ENCODE peak calls at places on chromosome 18, in seven cellular contexts. One of them, this sample, is unnamed.

GRCh38 chr18:22108674-22109073 is 60.7 kb upstream of the GATA6 start:
- DNase-seq in skeletal muscle cell: no peak
- DNase-seq in upper lobe of right lung: no peak
- DNase-seq in MM.1S: no peak
- DNase-seq in mesendoderm: peak
- DNase-seq in foreskin fibroblast: no peak
- DNase-seq in psoas muscle: no peak
- DNase-seq in this sample: no peak

GRCh38 chr18:21678897-21679296 is 25.7 kb downstream of the ABHD3 start:
- DNase-seq in MM.1S: peak
- DNase-seq in mesendoderm: no peak
- DNase-seq in foreskin fibroblast: no peak
- DNase-seq in psoas muscle: no peak
- DNase-seq in upper lobe of right lung: no peak
- DNase-seq in skeletal muscle cell: no peak
- DNase-seq in this sample: no peak

GRCh38 chr18:8367217-8367988 is 241.8 kb upstream of the RAB12 start:
- DNase-seq in upper lobe of right lung: peak
- DNase-seq in mesendoderm: peak
- DNase-seq in foreskin fibroblast: no peak
- DNase-seq in MM.1S: peak
- DNase-seq in psoas muscle: peak
- DNase-seq in skeletal muscle cell: no peak
- DNase-seq in this sample: no peak

GRCh38 chr18:34357944-34358580 is 133.3 kb upstream of the NOL4 start:
- DNase-seq in foreskin fibroblast: no peak
- DNase-seq in mesendoderm: no peak
- DNase-seq in skeletal muscle cell: no peak
- DNase-seq in upper lobe of right lung: no peak
- DNase-seq in MM.1S: no peak
- DNase-seq in psoas muscle: no peak
- DNase-seq in this sample: no peak

GRCh38 chr18:25827961-25828561 is 262.4 kb downstream of the SS18 start:
- DNase-seq in mesendoderm: peak
- DNase-seq in skeletal muscle cell: no peak
- DNase-seq in upper lobe of right lung: no peak
- DNase-seq in MM.1S: no peak
- DNase-seq in foreskin fibroblast: no peak
- DNase-seq in psoas muscle: no peak
- DNase-seq in this sample: no peak

GRCh38 chr18:74608681-74609080 is 11.0 kb downstream of the ZNF407 start:
- DNase-seq in MM.1S: no peak
- DNase-seq in upper lobe of right lung: no peak
- DNase-seq in mesendoderm: no peak
- DNase-seq in skeletal muscle cell: no peak
- DNase-seq in psoas muscle: no peak
- DNase-seq in foreskin fibroblast: peak
- DNase-seq in this sample: no peak

GRCh38 chr18:23131693-23132319 is 3.5 kb upstream of the CABLES1 start:
- DNase-seq in MM.1S: peak
- DNase-seq in foreskin fibroblast: peak
- DNase-seq in skeletal muscle cell: peak
- DNase-seq in upper lobe of right lung: no peak
- DNase-seq in mesendoderm: peak
- DNase-seq in psoas muscle: no peak
- DNase-seq in this sample: peak

GRCh38 chr18:58541789-58542425 is 87.0 kb downstream of the ALPK2 start:
- DNase-seq in MM.1S: peak
- DNase-seq in mesendoderm: peak
- DNase-seq in psoas muscle: no peak
- DNase-seq in foreskin fibroblast: peak
- DNase-seq in upper lobe of right lung: no peak
- DNase-seq in skeletal muscle cell: peak
- DNase-seq in this sample: peak

GRCh38 chr18:7844418-7844817 is 277.3 kb downstream of the PTPRM start:
- DNase-seq in psoas muscle: no peak
- DNase-seq in MM.1S: no peak
- DNase-seq in foreskin fibroblast: no peak
- DNase-seq in skeletal muscle cell: no peak
- DNase-seq in upper lobe of right lung: no peak
- DNase-seq in mesendoderm: no peak
- DNase-seq in this sample: no peak

GRCh38 chr18:43314931-43315330 is 37.6 kb upstream of the SYT4 start:
- DNase-seq in skeletal muscle cell: no peak
- DNase-seq in foreskin fibroblast: no peak
- DNase-seq in upper lobe of right lung: no peak
- DNase-seq in psoas muscle: no peak
- DNase-seq in MM.1S: no peak
- DNase-seq in mesendoderm: peak
- DNase-seq in this sample: no peak

GRCh38 chr18:37778417-37779165 is 213.0 kb upstream of the CELF4 start:
- DNase-seq in psoas muscle: peak
- DNase-seq in skeletal muscle cell: no peak
- DNase-seq in mesendoderm: peak
- DNase-seq in upper lobe of right lung: peak
- DNase-seq in foreskin fibroblast: no peak
- DNase-seq in MM.1S: peak
- DNase-seq in this sample: no peak

GRCh38 chr18:7234061-7234460 is 3.2 kb downstream of the LRRC30 start:
- DNase-seq in upper lobe of right lung: peak
- DNase-seq in mesendoderm: no peak
- DNase-seq in MM.1S: no peak
- DNase-seq in foreskin fibroblast: no peak
- DNase-seq in psoas muscle: peak
- DNase-seq in skeletal muscle cell: no peak
- DNase-seq in this sample: no peak

GRCh38 chr18:9549405-9549804 is 65.0 kb downstream of the PPP4R1 start:
- DNase-seq in MM.1S: no peak
- DNase-seq in skeletal muscle cell: no peak
- DNase-seq in upper lobe of right lung: no peak
- DNase-seq in psoas muscle: no peak
- DNase-seq in mesendoderm: no peak
- DNase-seq in foreskin fibroblast: no peak
- DNase-seq in this sample: no peak

GRCh38 chr18:25141796-25142365 is 210.1 kb downstream of the ZNF521 start:
- DNase-seq in foreskin fibroblast: no peak
- DNase-seq in psoas muscle: no peak
- DNase-seq in MM.1S: no peak
- DNase-seq in skeletal muscle cell: no peak
- DNase-seq in mesendoderm: no peak
- DNase-seq in upper lobe of right lung: no peak
- DNase-seq in this sample: no peak

GRCh38 chr18:24741961-24742738 is 281.7 kb downstream of the HRH4 start:
- DNase-seq in psoas muscle: no peak
- DNase-seq in foreskin fibroblast: no peak
- DNase-seq in mesendoderm: no peak
- DNase-seq in MM.1S: no peak
- DNase-seq in upper lobe of right lung: no peak
- DNase-seq in skeletal muscle cell: no peak
- DNase-seq in this sample: no peak

GRCh38 chr18:34299828-34300227 is 75.1 kb upstream of the NOL4 start:
- DNase-seq in skeletal muscle cell: no peak
- DNase-seq in psoas muscle: no peak
- DNase-seq in mesendoderm: no peak
- DNase-seq in MM.1S: no peak
- DNase-seq in upper lobe of right lung: no peak
- DNase-seq in foreskin fibroblast: no peak
- DNase-seq in this sample: no peak

GRCh38 chr18:267380-267687 is 513 bp downstream of the THOC1 start:
- DNase-seq in skeletal muscle cell: no peak
- DNase-seq in MM.1S: peak
- DNase-seq in mesendoderm: peak
- DNase-seq in upper lobe of right lung: no peak
- DNase-seq in psoas muscle: no peak
- DNase-seq in foreskin fibroblast: no peak
- DNase-seq in this sample: no peak

GRCh38 chr18:49151482-49151881 is 200.7 kb upstream of the SMAD7 start:
- DNase-seq in foreskin fibroblast: no peak
- DNase-seq in mesendoderm: no peak
- DNase-seq in skeletal muscle cell: no peak
- DNase-seq in psoas muscle: no peak
- DNase-seq in MM.1S: no peak
- DNase-seq in upper lobe of right lung: no peak
- DNase-seq in this sample: no peak

GRCh38 chr18:58727776-58728500 is 56.7 kb downstream of the MALT1 start:
- DNase-seq in skeletal muscle cell: no peak
- DNase-seq in mesendoderm: no peak
- DNase-seq in foreskin fibroblast: no peak
- DNase-seq in psoas muscle: no peak
- DNase-seq in MM.1S: no peak
- DNase-seq in upper lobe of right lung: no peak
- DNase-seq in this sample: no peak

GRCh38 chr18:49170145-49170544 is 219.4 kb upstream of the SMAD7 start:
- DNase-seq in foreskin fibroblast: no peak
- DNase-seq in mesendoderm: no peak
- DNase-seq in skeletal muscle cell: no peak
- DNase-seq in psoas muscle: no peak
- DNase-seq in MM.1S: no peak
- DNase-seq in upper lobe of right lung: no peak
- DNase-seq in this sample: no peak

GRCh38 chr18:58544179-58544578 is 84.7 kb downstream of the ALPK2 start:
- DNase-seq in mesendoderm: no peak
- DNase-seq in psoas muscle: no peak
- DNase-seq in MM.1S: no peak
- DNase-seq in upper lobe of right lung: no peak
- DNase-seq in skeletal muscle cell: no peak
- DNase-seq in foreskin fibroblast: no peak
- DNase-seq in this sample: no peak

GRCh38 chr18:75635096-75635495 is 207.6 kb upstream of the SMIM21 start:
- DNase-seq in foreskin fibroblast: no peak
- DNase-seq in upper lobe of right lung: no peak
- DNase-seq in MM.1S: no peak
- DNase-seq in psoas muscle: no peak
- DNase-seq in skeletal muscle cell: no peak
- DNase-seq in mesendoderm: no peak
- DNase-seq in this sample: no peak

GRCh38 chr18:75639468-75639831 is 211.9 kb upstream of the SMIM21 start:
- DNase-seq in foreskin fibroblast: no peak
- DNase-seq in upper lobe of right lung: no peak
- DNase-seq in mesendoderm: no peak
- DNase-seq in MM.1S: no peak
- DNase-seq in skeletal muscle cell: no peak
- DNase-seq in psoas muscle: no peak
- DNase-seq in this sample: no peak

GRCh38 chr18:75638597-75639467 is 211.3 kb upstream of the SMIM21 start:
- DNase-seq in psoas muscle: no peak
- DNase-seq in upper lobe of right lung: no peak
- DNase-seq in MM.1S: no peak
- DNase-seq in mesendoderm: peak
- DNase-seq in foreskin fibroblast: peak
- DNase-seq in skeletal muscle cell: no peak
- DNase-seq in this sample: peak

GRCh38 chr18:75643083-75643482 is 215.6 kb upstream of the SMIM21 start:
- DNase-seq in psoas muscle: no peak
- DNase-seq in upper lobe of right lung: no peak
- DNase-seq in skeletal muscle cell: no peak
- DNase-seq in mesendoderm: no peak
- DNase-seq in foreskin fibroblast: no peak
- DNase-seq in MM.1S: no peak
- DNase-seq in this sample: no peak

DNA sequence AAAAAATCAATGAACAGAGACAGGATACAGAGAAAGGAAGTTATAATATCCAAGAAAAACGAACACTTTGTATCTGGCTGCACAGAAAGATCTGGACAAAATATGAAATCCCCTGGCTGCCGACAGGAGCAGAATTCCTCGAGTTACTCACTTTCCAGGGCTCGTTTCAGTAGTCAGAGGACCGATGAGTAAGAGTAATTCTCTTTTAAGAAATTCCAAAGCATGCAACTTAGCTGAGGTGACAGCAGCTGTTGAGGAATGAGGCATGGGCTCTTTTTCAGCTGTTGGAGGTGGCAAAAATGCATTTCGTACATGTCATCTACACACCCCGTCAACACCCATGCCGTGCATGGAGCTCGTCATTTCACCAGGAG is 210.7 kb upstream of the SMIM21 start:
- DNase-seq in MM.1S: no peak
- DNase-seq in upper lobe of right lung: no peak
- DNase-seq in mesendoderm: peak
- DNase-seq in psoas muscle: no peak
- DNase-seq in foreskin fibroblast: peak
- DNase-seq in skeletal muscle cell: peak
- DNase-seq in this sample: peak
- H3K4me3 ChIP-seq in MM.1S: no peak
- H3K4me3 ChIP-seq in upper lobe of right lung: peak
- H3K4me3 ChIP-seq in mesendoderm: no peak
- H3K4me3 ChIP-seq in psoas muscle: peak
- H3K4me3 ChIP-seq in foreskin fibroblast: peak
- H3K4me3 ChIP-seq in skeletal muscle cell: peak
- H3K4me3 ChIP-seq in this sample: peak

GRCh38 chr18:56096861-56097260 is 508.9 kb upstream of the TCF4 start:
- DNase-seq in upper lobe of right lung: no peak
- DNase-seq in mesendoderm: no peak
- DNase-seq in MM.1S: no peak
- DNase-seq in foreskin fibroblast: no peak
- DNase-seq in skeletal muscle cell: no peak
- DNase-seq in psoas muscle: no peak
- DNase-seq in this sample: no peak
- H3K4me3 ChIP-seq in upper lobe of right lung: no peak
- H3K4me3 ChIP-seq in mesendoderm: no peak
- H3K4me3 ChIP-seq in MM.1S: no peak
- H3K4me3 ChIP-seq in foreskin fibroblast: no peak
- H3K4me3 ChIP-seq in skeletal muscle cell: no peak
- H3K4me3 ChIP-seq in psoas muscle: no peak
- H3K4me3 ChIP-seq in this sample: no peak

DNA sequence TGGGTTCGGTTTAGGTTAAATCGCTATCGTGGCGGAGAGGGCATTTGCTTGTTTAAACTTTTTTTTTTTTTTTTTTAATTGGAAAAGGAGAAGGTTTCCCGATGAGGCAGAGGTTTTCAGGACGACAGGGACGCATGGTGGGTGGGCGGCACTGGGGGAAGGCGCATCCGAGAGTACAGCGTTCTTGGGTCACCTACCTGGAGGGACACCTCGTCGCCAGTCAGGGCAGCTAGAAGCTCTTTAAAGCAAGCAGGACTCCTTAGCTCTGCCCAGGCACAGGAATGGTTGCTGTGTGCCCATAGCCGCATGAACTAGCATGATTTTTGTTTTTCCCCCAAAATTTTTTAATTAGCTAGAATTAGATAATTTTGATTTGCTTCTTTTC is 444 bp downstream of the LDLRAD4 start:
- DNase-seq in mesendoderm: no peak
- DNase-seq in upper lobe of right lung: no peak
- DNase-seq in psoas muscle: no peak
- DNase-seq in MM.1S: no peak
- DNase-seq in foreskin fibroblast: no peak
- DNase-seq in skeletal muscle cell: no peak
- DNase-seq in this sample: no peak
- H3K4me3 ChIP-seq in mesendoderm: peak
- H3K4me3 ChIP-seq in upper lobe of right lung: peak
- H3K4me3 ChIP-seq in psoas muscle: peak
- H3K4me3 ChIP-seq in MM.1S: peak
- H3K4me3 ChIP-seq in foreskin fibroblast: no peak
- H3K4me3 ChIP-seq in skeletal muscle cell: no peak
- H3K4me3 ChIP-seq in this sample: no peak

DNA sequence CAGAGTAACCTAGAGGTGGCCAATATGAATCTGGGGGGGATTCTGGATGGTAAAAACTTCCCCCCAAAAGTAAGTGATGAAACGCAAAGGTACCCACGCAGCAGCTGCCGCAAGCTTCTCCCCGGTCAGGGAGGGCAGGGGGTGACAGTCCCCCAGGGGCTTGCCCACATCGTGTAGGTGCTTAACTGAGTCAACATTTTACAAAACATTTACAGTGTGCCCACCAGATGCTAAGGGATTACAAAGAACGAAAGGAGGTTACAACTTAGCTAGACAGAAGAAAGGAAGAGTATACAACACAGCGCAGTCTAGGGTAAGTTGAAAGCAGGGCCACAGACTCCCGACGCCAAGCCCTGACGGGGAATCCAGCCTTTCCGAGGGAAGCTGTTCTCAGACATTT is 45.6 kb downstream of the LPIN2 start:
- DNase-seq in skeletal muscle cell: no peak
- DNase-seq in mesendoderm: no peak
- DNase-seq in MM.1S: no peak
- DNase-seq in upper lobe of right lung: no peak
- DNase-seq in foreskin fibroblast: no peak
- DNase-seq in psoas muscle: no peak
- DNase-seq in this sample: no peak
- H3K4me3 ChIP-seq in skeletal muscle cell: no peak
- H3K4me3 ChIP-seq in mesendoderm: no peak
- H3K4me3 ChIP-seq in MM.1S: no peak
- H3K4me3 ChIP-seq in upper lobe of right lung: no peak
- H3K4me3 ChIP-seq in foreskin fibroblast: no peak
- H3K4me3 ChIP-seq in psoas muscle: no peak
- H3K4me3 ChIP-seq in this sample: no peak